ENCODE peak calls at places on chromosomes 7 and 10, in six cellular contexts. One of them, this sample, is unnamed.

GRCh38 chr10:63421591-63421990 is 44.2 kb downstream of the JMJD1C start:
- DNase-seq in colonic mucosa: no peak
- DNase-seq in astrocyte of the spinal cord: no peak
- DNase-seq in cardiac fibroblast: no peak
- DNase-seq in breast epithelium: no peak
- DNase-seq in prostate gland: no peak
- DNase-seq in this sample: no peak

GRCh38 chr7:73770002-73770859 is at the start of gene CLDN3:
- DNase-seq in astrocyte of the spinal cord: no peak
- DNase-seq in colonic mucosa: peak; percentile 95
- DNase-seq in cardiac fibroblast: no peak
- DNase-seq in prostate gland: peak; percentile 83
- DNase-seq in breast epithelium: peak; percentile 94
- DNase-seq in this sample: no peak

GRCh38 chr7:18356195-18356645 is 139.3 kb upstream of the HDAC9 start:
- DNase-seq in astrocyte of the spinal cord: peak; percentile 71
- DNase-seq in cardiac fibroblast: peak; percentile 64
- DNase-seq in prostate gland: no peak
- DNase-seq in colonic mucosa: no peak
- DNase-seq in breast epithelium: no peak
- DNase-seq in this sample: peak; percentile 55

GRCh38 chr7:74069086-74069541 is 14.5 kb upstream of the LIMK1 start:
- DNase-seq in breast epithelium: no peak
- DNase-seq in prostate gland: no peak
- DNase-seq in colonic mucosa: no peak
- DNase-seq in astrocyte of the spinal cord: no peak
- DNase-seq in cardiac fibroblast: no peak
- DNase-seq in this sample: no peak

GRCh38 chr7:94069154-94069739 is 65.1 kb upstream of the BET1 start:
- DNase-seq in colonic mucosa: no peak
- DNase-seq in cardiac fibroblast: no peak
- DNase-seq in astrocyte of the spinal cord: no peak
- DNase-seq in prostate gland: no peak
- DNase-seq in breast epithelium: no peak
- DNase-seq in this sample: no peak

GRCh38 chr10:70582793-70583700 is 19.5 kb downstream of the PRF1 start:
- DNase-seq in breast epithelium: no peak
- DNase-seq in prostate gland: no peak
- DNase-seq in astrocyte of the spinal cord: no peak
- DNase-seq in cardiac fibroblast: no peak
- DNase-seq in colonic mucosa: no peak
- DNase-seq in this sample: no peak

GRCh38 chr7:51234139-51234538 is 82.5 kb downstream of the COBL start:
- DNase-seq in cardiac fibroblast: no peak
- DNase-seq in breast epithelium: no peak
- DNase-seq in colonic mucosa: no peak
- DNase-seq in prostate gland: no peak
- DNase-seq in astrocyte of the spinal cord: no peak
- DNase-seq in this sample: no peak

GRCh38 chr7:142777318-142777717 is 6.5 kb downstream of the PRSS2 start:
- DNase-seq in colonic mucosa: no peak
- DNase-seq in cardiac fibroblast: no peak
- DNase-seq in breast epithelium: no peak
- DNase-seq in prostate gland: no peak
- DNase-seq in astrocyte of the spinal cord: no peak
- DNase-seq in this sample: no peak

GRCh38 chr10:28315140-28315539 is 12.3 kb upstream of the MPP7 start:
- DNase-seq in cardiac fibroblast: no peak
- DNase-seq in colonic mucosa: no peak
- DNase-seq in breast epithelium: no peak
- DNase-seq in astrocyte of the spinal cord: no peak
- DNase-seq in prostate gland: no peak
- DNase-seq in this sample: no peak

GRCh38 chr7:127913686-127914085 is 117.6 kb downstream of the LRRC4 start:
- DNase-seq in breast epithelium: no peak
- DNase-seq in astrocyte of the spinal cord: no peak
- DNase-seq in colonic mucosa: no peak
- DNase-seq in cardiac fibroblast: no peak
- DNase-seq in prostate gland: no peak
- DNase-seq in this sample: no peak

GRCh38 chr10:70265032-70265689 is 18.6 kb downstream of the NPFFR1 start:
- DNase-seq in prostate gland: no peak
- DNase-seq in breast epithelium: no peak
- DNase-seq in astrocyte of the spinal cord: no peak
- DNase-seq in cardiac fibroblast: peak; percentile 6
- DNase-seq in colonic mucosa: no peak
- DNase-seq in this sample: no peak

GRCh38 chr7:75637854-75638606 is 100.7 kb downstream of the HIP1 start:
- DNase-seq in cardiac fibroblast: no peak
- DNase-seq in astrocyte of the spinal cord: no peak
- DNase-seq in colonic mucosa: no peak
- DNase-seq in prostate gland: no peak
- DNase-seq in breast epithelium: no peak
- DNase-seq in this sample: no peak

GRCh38 chr7:8204674-8205377 is 57.1 kb downstream of the ICA1 start:
- DNase-seq in astrocyte of the spinal cord: no peak
- DNase-seq in prostate gland: no peak
- DNase-seq in colonic mucosa: no peak
- DNase-seq in cardiac fibroblast: no peak
- DNase-seq in breast epithelium: no peak
- DNase-seq in this sample: no peak

GRCh38 chr7:44678468-44679179 is 70.0 kb upstream of the ZMIZ2 start:
- DNase-seq in prostate gland: no peak
- DNase-seq in colonic mucosa: no peak
- DNase-seq in breast epithelium: no peak
- DNase-seq in cardiac fibroblast: peak; percentile 84
- DNase-seq in astrocyte of the spinal cord: peak; percentile 12
- DNase-seq in this sample: peak; percentile 90

GRCh38 chr10:132223156-132223590 is 36.4 kb downstream of the DPYSL4 start:
- DNase-seq in cardiac fibroblast: peak; percentile 85
- DNase-seq in astrocyte of the spinal cord: peak; percentile 64
- DNase-seq in colonic mucosa: peak; percentile 80
- DNase-seq in prostate gland: peak; percentile 64
- DNase-seq in breast epithelium: peak; percentile 77
- DNase-seq in this sample: peak; percentile 82

GRCh38 chr7:21543528-21544302 is 876 bp downstream of the DNAH11 start:
- DNase-seq in prostate gland: no peak
- DNase-seq in breast epithelium: no peak
- DNase-seq in astrocyte of the spinal cord: peak; percentile 8
- DNase-seq in colonic mucosa: no peak
- DNase-seq in cardiac fibroblast: peak; percentile 1
- DNase-seq in this sample: peak; percentile 41

GRCh38 chr10:3131098-3131497 is 41.5 kb downstream of the PITRM1 start:
- DNase-seq in astrocyte of the spinal cord: no peak
- DNase-seq in prostate gland: peak; percentile 39
- DNase-seq in breast epithelium: no peak
- DNase-seq in cardiac fibroblast: no peak
- DNase-seq in colonic mucosa: no peak
- DNase-seq in this sample: peak; percentile 43

GRCh38 chr10:122342293-122343134 is 32.0 kb upstream of the PLEKHA1 start:
- DNase-seq in astrocyte of the spinal cord: peak; percentile 65
- DNase-seq in colonic mucosa: peak; percentile 53
- DNase-seq in cardiac fibroblast: peak; percentile 72
- DNase-seq in breast epithelium: no peak
- DNase-seq in prostate gland: peak; percentile 28
- DNase-seq in this sample: peak; percentile 72

GRCh38 chr7:22720791-22721786 is 5.9 kb upstream of the IL6 start:
- DNase-seq in colonic mucosa: no peak
- DNase-seq in prostate gland: no peak
- DNase-seq in cardiac fibroblast: peak; percentile 84
- DNase-seq in astrocyte of the spinal cord: no peak
- DNase-seq in breast epithelium: no peak
- DNase-seq in this sample: peak; percentile 55

GRCh38 chr7:135189221-135189662 is 18.7 kb upstream of the CYREN start:
- DNase-seq in colonic mucosa: no peak
- DNase-seq in prostate gland: no peak
- DNase-seq in breast epithelium: no peak
- DNase-seq in cardiac fibroblast: no peak
- DNase-seq in astrocyte of the spinal cord: no peak
- DNase-seq in this sample: no peak

GRCh38 chr10:641149-642010 is 48.1 kb downstream of the DIP2C start:
- DNase-seq in cardiac fibroblast: no peak
- DNase-seq in colonic mucosa: no peak
- DNase-seq in astrocyte of the spinal cord: no peak
- DNase-seq in prostate gland: no peak
- DNase-seq in breast epithelium: no peak
- DNase-seq in this sample: no peak

GRCh38 chr7:108146070-108146842 is 16.1 kb upstream of the LAMB4 start:
- DNase-seq in breast epithelium: no peak
- DNase-seq in colonic mucosa: peak; percentile 75
- DNase-seq in cardiac fibroblast: peak; percentile 91
- DNase-seq in prostate gland: peak; percentile 53
- DNase-seq in astrocyte of the spinal cord: peak; percentile 89
- DNase-seq in this sample: peak; percentile 91

DNA sequence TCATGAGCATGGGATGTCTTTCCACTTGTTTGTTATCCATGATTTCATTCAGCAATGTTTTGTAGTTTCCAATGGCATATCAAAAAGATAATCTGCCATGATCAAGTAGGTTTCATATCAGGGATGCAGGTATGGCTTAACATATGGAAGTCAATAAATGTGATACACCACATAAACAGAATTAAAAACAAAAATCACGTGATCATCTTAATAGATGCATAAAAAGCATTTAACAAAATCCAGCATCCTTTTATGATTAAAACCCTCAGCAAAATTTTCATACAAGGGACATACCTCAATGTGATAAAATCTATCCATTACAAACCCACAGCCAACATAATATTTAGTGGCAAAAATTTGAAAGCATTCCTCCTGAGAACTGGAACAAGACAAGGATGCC is 90.3 kb downstream of the ZNF37A start:
- DNase-seq in breast epithelium: no peak
- DNase-seq in cardiac fibroblast: no peak
- DNase-seq in astrocyte of the spinal cord: no peak
- DNase-seq in colonic mucosa: no peak
- DNase-seq in prostate gland: no peak
- DNase-seq in this sample: no peak
- H3K4me3 ChIP-seq in breast epithelium: no peak overlapping the region
- H3K4me3 ChIP-seq in cardiac fibroblast: no peak overlapping the region
- H3K4me3 ChIP-seq in astrocyte of the spinal cord: no peak overlapping the region
- H3K4me3 ChIP-seq in colonic mucosa: no peak overlapping the region
- H3K4me3 ChIP-seq in prostate gland: no peak overlapping the region
- H3K4me3 ChIP-seq in this sample: no peak overlapping the region

DNA sequence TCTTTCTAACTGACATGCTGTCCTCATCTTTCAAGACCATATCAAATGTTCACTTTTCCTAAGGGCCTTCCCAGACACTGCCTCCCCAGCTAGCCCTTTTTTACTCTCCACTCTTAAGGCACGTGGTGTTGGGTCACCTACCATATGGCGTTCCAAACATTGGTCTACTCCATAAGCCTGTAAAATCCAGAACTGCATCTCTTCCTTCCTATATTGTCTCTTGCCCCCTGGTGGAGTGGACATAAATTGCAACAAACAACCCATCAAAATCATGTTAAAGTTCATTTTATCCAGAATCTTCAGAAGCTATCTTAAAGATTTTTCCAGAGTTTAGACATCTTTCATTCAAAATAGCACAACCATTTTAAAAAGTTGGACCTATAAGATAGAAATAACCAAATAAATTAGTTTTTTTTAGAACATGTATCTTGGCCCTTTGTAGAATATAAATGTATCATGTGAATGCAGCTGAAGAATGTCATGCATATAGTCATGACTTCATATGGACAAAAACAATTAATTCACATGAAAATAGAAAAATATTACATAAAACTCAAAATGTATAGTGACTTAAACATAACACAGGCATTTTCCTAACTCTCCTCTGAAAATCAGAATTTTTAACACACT is 180.6 kb upstream of the CHRM2 start:
- DNase-seq in prostate gland: no peak
- DNase-seq in cardiac fibroblast: peak; percentile 46
- DNase-seq in colonic mucosa: no peak
- DNase-seq in breast epithelium: no peak
- DNase-seq in astrocyte of the spinal cord: peak; percentile 31
- DNase-seq in this sample: peak; percentile 56
- TF ChIP-seq CTCF in prostate gland: peak; percentile 20
- TF ChIP-seq CTCF in cardiac fibroblast: peak; percentile 56
- TF ChIP-seq CTCF in colonic mucosa: peak; percentile 26
- TF ChIP-seq CTCF in breast epithelium: no peak
- TF ChIP-seq CTCF in astrocyte of the spinal cord: peak; percentile 64
- TF ChIP-seq CTCF in this sample: peak; percentile 73

GRCh38 chr10:75235375-75236177 is at the start of gene COMTD1:
- DNase-seq in breast epithelium: peak; percentile 95
- DNase-seq in astrocyte of the spinal cord: peak; percentile 89
- DNase-seq in prostate gland: peak; percentile 95
- DNase-seq in cardiac fibroblast: peak; percentile 92
- DNase-seq in colonic mucosa: peak; percentile 96
- DNase-seq in this sample: peak; percentile 88

GRCh38 chr10:75234683-75235374 is 928 bp downstream of the COMTD1 start:
- DNase-seq in astrocyte of the spinal cord: no peak
- DNase-seq in prostate gland: no peak
- DNase-seq in cardiac fibroblast: no peak
- DNase-seq in breast epithelium: no peak
- DNase-seq in colonic mucosa: no peak
- DNase-seq in this sample: no peak

GRCh38 chr10:75236178-75236825 is 545 bp upstream of the COMTD1 start:
- DNase-seq in prostate gland: no peak
- DNase-seq in breast epithelium: no peak
- DNase-seq in colonic mucosa: no peak
- DNase-seq in astrocyte of the spinal cord: no peak
- DNase-seq in cardiac fibroblast: no peak
- DNase-seq in this sample: no peak

GRCh38 chr10:75233444-75234016 is 2.2 kb downstream of the COMTD1 start:
- DNase-seq in colonic mucosa: peak; percentile 42
- DNase-seq in breast epithelium: no peak
- DNase-seq in astrocyte of the spinal cord: no peak
- DNase-seq in cardiac fibroblast: no peak
- DNase-seq in prostate gland: no peak
- DNase-seq in this sample: no peak

GRCh38 chr10:75234017-75234682 is 1.6 kb downstream of the COMTD1 start:
- DNase-seq in breast epithelium: peak; percentile 97
- DNase-seq in prostate gland: peak; percentile 97
- DNase-seq in cardiac fibroblast: peak; percentile 91
- DNase-seq in astrocyte of the spinal cord: peak; percentile 90
- DNase-seq in colonic mucosa: peak; percentile 99
- DNase-seq in this sample: peak; percentile 84
- H3K4me3 ChIP-seq in breast epithelium: peak overlapping the region; percentile 69
- H3K4me3 ChIP-seq in prostate gland: peak overlapping the region; percentile 70
- H3K4me3 ChIP-seq in cardiac fibroblast: peak overlapping the region; percentile 66
- H3K4me3 ChIP-seq in astrocyte of the spinal cord: peak overlapping the region; percentile 57
- H3K4me3 ChIP-seq in colonic mucosa: peak overlapping the region; percentile 78
- H3K4me3 ChIP-seq in this sample: peak overlapping the region; percentile 65

GRCh38 chr7:122884186-122884585 is 2.1 kb downstream of the CADPS2 start:
- DNase-seq in cardiac fibroblast: no peak
- DNase-seq in colonic mucosa: no peak
- DNase-seq in astrocyte of the spinal cord: no peak
- DNase-seq in breast epithelium: no peak
- DNase-seq in prostate gland: peak; percentile 14
- DNase-seq in this sample: no peak

GRCh38 chr7:122886357-122887081 is at the start of gene CADPS2:
- DNase-seq in prostate gland: peak; percentile 87
- DNase-seq in colonic mucosa: peak; percentile 85
- DNase-seq in cardiac fibroblast: peak; percentile 91
- DNase-seq in astrocyte of the spinal cord: peak; percentile 90
- DNase-seq in breast epithelium: peak; percentile 87
- DNase-seq in this sample: peak; percentile 87

GRCh38 chr7:122887848-122888247 is 1.6 kb upstream of the CADPS2 start:
- DNase-seq in cardiac fibroblast: no peak
- DNase-seq in prostate gland: no peak
- DNase-seq in breast epithelium: no peak
- DNase-seq in astrocyte of the spinal cord: no peak
- DNase-seq in colonic mucosa: no peak
- DNase-seq in this sample: no peak

GRCh38 chr7:122887198-122887597 is 938 bp upstream of the CADPS2 start:
- DNase-seq in cardiac fibroblast: peak; percentile 69
- DNase-seq in breast epithelium: peak; percentile 60
- DNase-seq in colonic mucosa: peak; percentile 69
- DNase-seq in prostate gland: peak; percentile 79
- DNase-seq in astrocyte of the spinal cord: peak; percentile 79
- DNase-seq in this sample: peak; percentile 73

GRCh38 chr7:122885583-122886356 is 490 bp downstream of the CADPS2 start:
- DNase-seq in prostate gland: peak; percentile 25
- DNase-seq in astrocyte of the spinal cord: peak; percentile 56
- DNase-seq in colonic mucosa: peak; percentile 45
- DNase-seq in breast epithelium: no peak
- DNase-seq in cardiac fibroblast: peak; percentile 51
- DNase-seq in this sample: peak; percentile 46
- TF ChIP-seq CTCF in prostate gland: no peak
- TF ChIP-seq CTCF in astrocyte of the spinal cord: no peak
- TF ChIP-seq CTCF in colonic mucosa: no peak
- TF ChIP-seq CTCF in breast epithelium: no peak
- TF ChIP-seq CTCF in cardiac fibroblast: peak; percentile 36
- TF ChIP-seq CTCF in this sample: peak; percentile 16